ENCODE peak calls at places on chromosomes 12 and 14, in nine cellular contexts. One of them, this sample, is unnamed.
A peak's percentile ranks its signal among the peaks of the same experiment; 100 is the strongest.

GRCh38 chr12:692274-692673 is 29.0 kb upstream of the NINJ2 start:
- DNase-seq in activated T-cell treated with anti-CD3 and anti-CD28 coated beads, Interleukin-2, amount 50 U/mL, for 72 hours: no peak
- DNase-seq in posterior cingulate gyrus: no peak
- DNase-seq in NCI-H510A: no peak
- DNase-seq in AG08395: no peak
- DNase-seq in pons: no peak
- DNase-seq in NCI-H2227 treated with DMSO at 0.1 percent for 48 hours: no peak
- DNase-seq in neural progenitor cell: no peak
- DNase-seq in T-helper 2 cell: no peak
- DNase-seq in this sample: no peak

GRCh38 chr14:52325126-52325525 is 11.0 kb downstream of the PTGER2 start:
- DNase-seq in activated T-cell treated with anti-CD3 and anti-CD28 coated beads, Interleukin-2, amount 50 U/mL, for 72 hours: peak; percentile 58
- DNase-seq in posterior cingulate gyrus: no peak
- DNase-seq in NCI-H510A: no peak
- DNase-seq in AG08395: no peak
- DNase-seq in pons: peak; percentile 16
- DNase-seq in NCI-H2227 treated with DMSO at 0.1 percent for 48 hours: no peak
- DNase-seq in neural progenitor cell: no peak
- DNase-seq in T-helper 2 cell: peak; percentile 77
- DNase-seq in this sample: peak; percentile 39

GRCh38 chr14:102342238-102342637 is 20.5 kb downstream of the CINP start:
- DNase-seq in activated T-cell treated with anti-CD3 and anti-CD28 coated beads, Interleukin-2, amount 50 U/mL, for 72 hours: no peak
- DNase-seq in posterior cingulate gyrus: no peak
- DNase-seq in NCI-H510A: no peak
- DNase-seq in AG08395: no peak
- DNase-seq in pons: no peak
- DNase-seq in NCI-H2227 treated with DMSO at 0.1 percent for 48 hours: no peak
- DNase-seq in neural progenitor cell: no peak
- DNase-seq in T-helper 2 cell: no peak
- DNase-seq in this sample: no peak

GRCh38 chr14:66228267-66228970 is 257.8 kb upstream of the CCDC196 start:
- DNase-seq in activated T-cell treated with anti-CD3 and anti-CD28 coated beads, Interleukin-2, amount 50 U/mL, for 72 hours: peak; percentile 59
- DNase-seq in posterior cingulate gyrus: no peak
- DNase-seq in NCI-H510A: no peak
- DNase-seq in AG08395: no peak
- DNase-seq in pons: no peak
- DNase-seq in NCI-H2227 treated with DMSO at 0.1 percent for 48 hours: no peak
- DNase-seq in neural progenitor cell: no peak
- DNase-seq in T-helper 2 cell: peak; percentile 23
- DNase-seq in this sample: peak; percentile 70

GRCh38 chr12:115060477-115061168 is 376.6 kb upstream of the TBX3 start:
- DNase-seq in activated T-cell treated with anti-CD3 and anti-CD28 coated beads, Interleukin-2, amount 50 U/mL, for 72 hours: no peak
- DNase-seq in posterior cingulate gyrus: no peak
- DNase-seq in NCI-H510A: no peak
- DNase-seq in AG08395: no peak
- DNase-seq in pons: no peak
- DNase-seq in NCI-H2227 treated with DMSO at 0.1 percent for 48 hours: no peak
- DNase-seq in neural progenitor cell: no peak
- DNase-seq in T-helper 2 cell: no peak
- DNase-seq in this sample: no peak

GRCh38 chr14:99752486-99753121 is 40.6 kb upstream of the EML1 start:
- DNase-seq in activated T-cell treated with anti-CD3 and anti-CD28 coated beads, Interleukin-2, amount 50 U/mL, for 72 hours: no peak
- DNase-seq in posterior cingulate gyrus: no peak
- DNase-seq in NCI-H510A: no peak
- DNase-seq in AG08395: peak; percentile 64
- DNase-seq in pons: no peak
- DNase-seq in NCI-H2227 treated with DMSO at 0.1 percent for 48 hours: no peak
- DNase-seq in neural progenitor cell: no peak
- DNase-seq in T-helper 2 cell: no peak
- DNase-seq in this sample: peak; percentile 69

GRCh38 chr12:89345830-89346740 is 6.2 kb downstream of the DUSP6 start:
- DNase-seq in activated T-cell treated with anti-CD3 and anti-CD28 coated beads, Interleukin-2, amount 50 U/mL, for 72 hours: peak; percentile 59
- DNase-seq in posterior cingulate gyrus: no peak
- DNase-seq in NCI-H510A: peak; percentile 76
- DNase-seq in AG08395: no peak
- DNase-seq in pons: peak; percentile 85
- DNase-seq in NCI-H2227 treated with DMSO at 0.1 percent for 48 hours: peak; percentile 88
- DNase-seq in neural progenitor cell: peak; percentile 83
- DNase-seq in T-helper 2 cell: peak; percentile 98
- DNase-seq in this sample: peak; percentile 62

GRCh38 chr14:79809849-79810612 is 401.3 kb downstream of the DIO2 start:
- DNase-seq in activated T-cell treated with anti-CD3 and anti-CD28 coated beads, Interleukin-2, amount 50 U/mL, for 72 hours: no peak
- DNase-seq in posterior cingulate gyrus: no peak
- DNase-seq in NCI-H510A: no peak
- DNase-seq in AG08395: no peak
- DNase-seq in pons: peak; percentile 86
- DNase-seq in NCI-H2227 treated with DMSO at 0.1 percent for 48 hours: no peak
- DNase-seq in neural progenitor cell: peak; percentile 52
- DNase-seq in T-helper 2 cell: no peak
- DNase-seq in this sample: no peak

GRCh38 chr12:130574402-130574801 is 141.7 kb downstream of the RIMBP2 start:
- DNase-seq in activated T-cell treated with anti-CD3 and anti-CD28 coated beads, Interleukin-2, amount 50 U/mL, for 72 hours: no peak
- DNase-seq in posterior cingulate gyrus: no peak
- DNase-seq in NCI-H510A: no peak
- DNase-seq in AG08395: no peak
- DNase-seq in pons: no peak
- DNase-seq in NCI-H2227 treated with DMSO at 0.1 percent for 48 hours: no peak
- DNase-seq in neural progenitor cell: no peak
- DNase-seq in T-helper 2 cell: no peak
- DNase-seq in this sample: no peak

GRCh38 chr12:122282066-122282465 is 15.8 kb upstream of the VPS33A start:
- DNase-seq in activated T-cell treated with anti-CD3 and anti-CD28 coated beads, Interleukin-2, amount 50 U/mL, for 72 hours: no peak
- DNase-seq in posterior cingulate gyrus: no peak
- DNase-seq in NCI-H510A: no peak
- DNase-seq in AG08395: peak; percentile 69
- DNase-seq in pons: no peak
- DNase-seq in NCI-H2227 treated with DMSO at 0.1 percent for 48 hours: peak; percentile 2
- DNase-seq in neural progenitor cell: peak; percentile 48
- DNase-seq in T-helper 2 cell: no peak
- DNase-seq in this sample: peak; percentile 84

GRCh38 chr14:75715926-75716780 is 55.1 kb downstream of the TTLL5 start:
- DNase-seq in activated T-cell treated with anti-CD3 and anti-CD28 coated beads, Interleukin-2, amount 50 U/mL, for 72 hours: no peak
- DNase-seq in posterior cingulate gyrus: no peak
- DNase-seq in NCI-H510A: no peak
- DNase-seq in AG08395: peak; percentile 61
- DNase-seq in pons: no peak
- DNase-seq in NCI-H2227 treated with DMSO at 0.1 percent for 48 hours: no peak
- DNase-seq in neural progenitor cell: no peak
- DNase-seq in T-helper 2 cell: no peak
- DNase-seq in this sample: peak; percentile 80

GRCh38 chr12:92735131-92735721 is 32.4 kb downstream of the PLEKHG7 start:
- DNase-seq in activated T-cell treated with anti-CD3 and anti-CD28 coated beads, Interleukin-2, amount 50 U/mL, for 72 hours: peak; percentile 2
- DNase-seq in posterior cingulate gyrus: no peak
- DNase-seq in NCI-H510A: peak; percentile 18
- DNase-seq in AG08395: peak; percentile 79
- DNase-seq in pons: no peak
- DNase-seq in NCI-H2227 treated with DMSO at 0.1 percent for 48 hours: no peak
- DNase-seq in neural progenitor cell: no peak
- DNase-seq in T-helper 2 cell: no peak
- DNase-seq in this sample: peak; percentile 95

GRCh38 chr12:50251619-50252300 is 31.6 kb downstream of the LIMA1 start:
- DNase-seq in activated T-cell treated with anti-CD3 and anti-CD28 coated beads, Interleukin-2, amount 50 U/mL, for 72 hours: peak; percentile 19
- DNase-seq in posterior cingulate gyrus: no peak
- DNase-seq in NCI-H510A: no peak
- DNase-seq in AG08395: no peak
- DNase-seq in pons: no peak
- DNase-seq in NCI-H2227 treated with DMSO at 0.1 percent for 48 hours: no peak
- DNase-seq in neural progenitor cell: no peak
- DNase-seq in T-helper 2 cell: peak; percentile 77
- DNase-seq in this sample: peak; percentile 46

GRCh38 chr12:131571827-131572226 is 139.1 kb upstream of the SFSWAP start:
- DNase-seq in activated T-cell treated with anti-CD3 and anti-CD28 coated beads, Interleukin-2, amount 50 U/mL, for 72 hours: no peak
- DNase-seq in posterior cingulate gyrus: no peak
- DNase-seq in NCI-H510A: no peak
- DNase-seq in AG08395: no peak
- DNase-seq in pons: no peak
- DNase-seq in NCI-H2227 treated with DMSO at 0.1 percent for 48 hours: no peak
- DNase-seq in neural progenitor cell: no peak
- DNase-seq in T-helper 2 cell: no peak
- DNase-seq in this sample: no peak

GRCh38 chr12:101967506-101967905 is 90.1 kb downstream of the DRAM1 start:
- DNase-seq in activated T-cell treated with anti-CD3 and anti-CD28 coated beads, Interleukin-2, amount 50 U/mL, for 72 hours: no peak
- DNase-seq in posterior cingulate gyrus: no peak
- DNase-seq in NCI-H510A: no peak
- DNase-seq in AG08395: no peak
- DNase-seq in pons: no peak
- DNase-seq in NCI-H2227 treated with DMSO at 0.1 percent for 48 hours: no peak
- DNase-seq in neural progenitor cell: no peak
- DNase-seq in T-helper 2 cell: peak; percentile 80
- DNase-seq in this sample: no peak

GRCh38 chr14:68788275-68789001 is 4.4 kb downstream of the ZFP36L1 start:
- DNase-seq in activated T-cell treated with anti-CD3 and anti-CD28 coated beads, Interleukin-2, amount 50 U/mL, for 72 hours: no peak
- DNase-seq in posterior cingulate gyrus: no peak
- DNase-seq in NCI-H510A: no peak
- DNase-seq in AG08395: no peak
- DNase-seq in pons: peak; percentile 65
- DNase-seq in NCI-H2227 treated with DMSO at 0.1 percent for 48 hours: no peak
- DNase-seq in neural progenitor cell: no peak
- DNase-seq in T-helper 2 cell: no peak
- DNase-seq in this sample: no peak

GRCh38 chr12:13941258-13942249 is 39.8 kb downstream of the GRIN2B start:
- DNase-seq in activated T-cell treated with anti-CD3 and anti-CD28 coated beads, Interleukin-2, amount 50 U/mL, for 72 hours: peak; percentile 6
- DNase-seq in posterior cingulate gyrus: no peak
- DNase-seq in NCI-H510A: no peak
- DNase-seq in AG08395: peak; percentile 35
- DNase-seq in pons: peak; percentile 68
- DNase-seq in NCI-H2227 treated with DMSO at 0.1 percent for 48 hours: no peak
- DNase-seq in neural progenitor cell: peak; percentile 85
- DNase-seq in T-helper 2 cell: peak; percentile 14
- DNase-seq in this sample: peak; percentile 5

GRCh38 chr12:128069359-128069997 is 197.5 kb upstream of the TMEM132C start:
- DNase-seq in activated T-cell treated with anti-CD3 and anti-CD28 coated beads, Interleukin-2, amount 50 U/mL, for 72 hours: peak; percentile 14
- DNase-seq in posterior cingulate gyrus: peak; percentile 58
- DNase-seq in NCI-H510A: peak; percentile 43
- DNase-seq in AG08395: peak; percentile 60
- DNase-seq in pons: peak; percentile 57
- DNase-seq in NCI-H2227 treated with DMSO at 0.1 percent for 48 hours: no peak
- DNase-seq in neural progenitor cell: peak; percentile 74
- DNase-seq in T-helper 2 cell: peak; percentile 28
- DNase-seq in this sample: peak; percentile 53

GRCh38 chr12:2801044-2801783 is 6.4 kb downstream of the FKBP4 start:
- DNase-seq in activated T-cell treated with anti-CD3 and anti-CD28 coated beads, Interleukin-2, amount 50 U/mL, for 72 hours: no peak
- DNase-seq in posterior cingulate gyrus: no peak
- DNase-seq in NCI-H510A: no peak
- DNase-seq in AG08395: no peak
- DNase-seq in pons: no peak
- DNase-seq in NCI-H2227 treated with DMSO at 0.1 percent for 48 hours: no peak
- DNase-seq in neural progenitor cell: no peak
- DNase-seq in T-helper 2 cell: no peak
- DNase-seq in this sample: no peak

GRCh38 chr12:27012239-27012981 is 1.8 kb downstream of the TM7SF3 start:
- DNase-seq in activated T-cell treated with anti-CD3 and anti-CD28 coated beads, Interleukin-2, amount 50 U/mL, for 72 hours: no peak
- DNase-seq in posterior cingulate gyrus: no peak
- DNase-seq in NCI-H510A: no peak
- DNase-seq in AG08395: no peak
- DNase-seq in pons: peak; percentile 57
- DNase-seq in NCI-H2227 treated with DMSO at 0.1 percent for 48 hours: no peak
- DNase-seq in neural progenitor cell: no peak
- DNase-seq in T-helper 2 cell: no peak
- DNase-seq in this sample: no peak

GRCh38 chr12:75974323-75975273 is 57.0 kb downstream of the PHLDA1 start:
- DNase-seq in activated T-cell treated with anti-CD3 and anti-CD28 coated beads, Interleukin-2, amount 50 U/mL, for 72 hours: no peak
- DNase-seq in posterior cingulate gyrus: no peak
- DNase-seq in NCI-H510A: no peak
- DNase-seq in AG08395: no peak
- DNase-seq in pons: peak; percentile 35
- DNase-seq in NCI-H2227 treated with DMSO at 0.1 percent for 48 hours: no peak
- DNase-seq in neural progenitor cell: peak; percentile 64
- DNase-seq in T-helper 2 cell: no peak
- DNase-seq in this sample: no peak

GRCh38 chr12:95608252-95609033 is 57.2 kb upstream of the USP44 start:
- DNase-seq in activated T-cell treated with anti-CD3 and anti-CD28 coated beads, Interleukin-2, amount 50 U/mL, for 72 hours: no peak
- DNase-seq in posterior cingulate gyrus: peak; percentile 23
- DNase-seq in NCI-H510A: no peak
- DNase-seq in AG08395: no peak
- DNase-seq in pons: no peak
- DNase-seq in NCI-H2227 treated with DMSO at 0.1 percent for 48 hours: peak; percentile 20
- DNase-seq in neural progenitor cell: no peak
- DNase-seq in T-helper 2 cell: no peak
- DNase-seq in this sample: peak; percentile 95

GRCh38 chr14:69055125-69055524 is 76.0 kb upstream of the ACTN1 start:
- DNase-seq in activated T-cell treated with anti-CD3 and anti-CD28 coated beads, Interleukin-2, amount 50 U/mL, for 72 hours: peak; percentile 6
- DNase-seq in posterior cingulate gyrus: no peak
- DNase-seq in NCI-H510A: no peak
- DNase-seq in AG08395: no peak
- DNase-seq in pons: no peak
- DNase-seq in NCI-H2227 treated with DMSO at 0.1 percent for 48 hours: no peak
- DNase-seq in neural progenitor cell: no peak
- DNase-seq in T-helper 2 cell: no peak
- DNase-seq in this sample: peak; percentile 98

GRCh38 chr14:36955376-36955775 is 217.0 kb downstream of the SLC25A21 start:
- DNase-seq in activated T-cell treated with anti-CD3 and anti-CD28 coated beads, Interleukin-2, amount 50 U/mL, for 72 hours: no peak
- DNase-seq in posterior cingulate gyrus: no peak
- DNase-seq in NCI-H510A: no peak
- DNase-seq in AG08395: no peak
- DNase-seq in pons: no peak
- DNase-seq in NCI-H2227 treated with DMSO at 0.1 percent for 48 hours: no peak
- DNase-seq in neural progenitor cell: no peak
- DNase-seq in T-helper 2 cell: no peak
- DNase-seq in this sample: no peak

GRCh38 chr12:99498756-99499155 is 148.8 kb upstream of the GARIN6 start:
- DNase-seq in activated T-cell treated with anti-CD3 and anti-CD28 coated beads, Interleukin-2, amount 50 U/mL, for 72 hours: no peak
- DNase-seq in posterior cingulate gyrus: no peak
- DNase-seq in NCI-H510A: no peak
- DNase-seq in AG08395: peak; percentile 76
- DNase-seq in pons: no peak
- DNase-seq in NCI-H2227 treated with DMSO at 0.1 percent for 48 hours: no peak
- DNase-seq in neural progenitor cell: no peak
- DNase-seq in T-helper 2 cell: no peak
- DNase-seq in this sample: peak; percentile 92

GRCh38 chr14:22982013-22982476 is 306 bp downstream of the AJUBA start:
- DNase-seq in activated T-cell treated with anti-CD3 and anti-CD28 coated beads, Interleukin-2, amount 50 U/mL, for 72 hours: peak; percentile 10
- DNase-seq in posterior cingulate gyrus: no peak
- DNase-seq in NCI-H510A: no peak
- DNase-seq in AG08395: no peak
- DNase-seq in pons: no peak
- DNase-seq in NCI-H2227 treated with DMSO at 0.1 percent for 48 hours: no peak
- DNase-seq in neural progenitor cell: no peak
- DNase-seq in T-helper 2 cell: no peak
- DNase-seq in this sample: no peak

GRCh38 chr12:30796891-30797371 is 42.2 kb upstream of the CAPRIN2 start:
- DNase-seq in activated T-cell treated with anti-CD3 and anti-CD28 coated beads, Interleukin-2, amount 50 U/mL, for 72 hours: no peak
- DNase-seq in posterior cingulate gyrus: no peak
- DNase-seq in NCI-H510A: no peak
- DNase-seq in AG08395: peak; percentile 32
- DNase-seq in pons: no peak
- DNase-seq in NCI-H2227 treated with DMSO at 0.1 percent for 48 hours: no peak
- DNase-seq in neural progenitor cell: peak; percentile 44
- DNase-seq in T-helper 2 cell: no peak
- DNase-seq in this sample: peak; percentile 40

GRCh38 chr14:93543766-93544165 is 113.0 kb downstream of the UNC79 start:
- DNase-seq in activated T-cell treated with anti-CD3 and anti-CD28 coated beads, Interleukin-2, amount 50 U/mL, for 72 hours: no peak
- DNase-seq in posterior cingulate gyrus: no peak
- DNase-seq in NCI-H510A: no peak
- DNase-seq in AG08395: peak; percentile 10
- DNase-seq in pons: peak; percentile 58
- DNase-seq in NCI-H2227 treated with DMSO at 0.1 percent for 48 hours: no peak
- DNase-seq in neural progenitor cell: peak; percentile 24
- DNase-seq in T-helper 2 cell: no peak
- DNase-seq in this sample: no peak

GRCh38 chr14:51335521-51335920 is 95.5 kb downstream of the TMX1 start:
- DNase-seq in activated T-cell treated with anti-CD3 and anti-CD28 coated beads, Interleukin-2, amount 50 U/mL, for 72 hours: no peak
- DNase-seq in posterior cingulate gyrus: no peak
- DNase-seq in NCI-H510A: no peak
- DNase-seq in AG08395: peak; percentile 81
- DNase-seq in pons: no peak
- DNase-seq in NCI-H2227 treated with DMSO at 0.1 percent for 48 hours: no peak
- DNase-seq in neural progenitor cell: no peak
- DNase-seq in T-helper 2 cell: no peak
- DNase-seq in this sample: peak; percentile 53

GRCh38 chr14:65506801-65507200 is 94.3 kb downstream of the FUT8 start:
- DNase-seq in activated T-cell treated with anti-CD3 and anti-CD28 coated beads, Interleukin-2, amount 50 U/mL, for 72 hours: no peak
- DNase-seq in posterior cingulate gyrus: no peak
- DNase-seq in NCI-H510A: peak; percentile 25
- DNase-seq in AG08395: no peak
- DNase-seq in pons: no peak
- DNase-seq in NCI-H2227 treated with DMSO at 0.1 percent for 48 hours: no peak
- DNase-seq in neural progenitor cell: no peak
- DNase-seq in T-helper 2 cell: no peak
- DNase-seq in this sample: no peak

GRCh38 chr14:37491076-37491475 is 104.0 kb downstream of the FOXA1 start:
- DNase-seq in activated T-cell treated with anti-CD3 and anti-CD28 coated beads, Interleukin-2, amount 50 U/mL, for 72 hours: no peak
- DNase-seq in posterior cingulate gyrus: no peak
- DNase-seq in NCI-H510A: no peak
- DNase-seq in AG08395: no peak
- DNase-seq in pons: no peak
- DNase-seq in NCI-H2227 treated with DMSO at 0.1 percent for 48 hours: no peak
- DNase-seq in neural progenitor cell: no peak
- DNase-seq in T-helper 2 cell: no peak
- DNase-seq in this sample: no peak